ENCODE peak calls at places on chromosomes 12 and 14, in five cellular contexts. N, H, C, E and I are unnamed samples.

GRCh38 chr14:52950410-52950897 is 396 bp downstream of the FERMT2 start:
- DNase-seq in N (peak), E (peak), H (no peak), C (no peak), I (peak)

GRCh38 chr14:35046751-35047536 is 872 bp downstream of the FAM177A1 start:
- DNase-seq in N (peak), C (no peak), E (no peak), H (peak), I (peak)

GRCh38 chr14:100285913-100286400 is 20.3 kb downstream of the SLC25A29 start:
- DNase-seq in H (no peak), N (no peak), C (no peak), E (no peak), I (no peak)

GRCh38 chr12:42196728-42197603 is 41.1 kb downstream of the YAF2 start:
- DNase-seq in C (no peak), N (no peak), H (no peak), E (no peak), I (no peak)

GRCh38 chr12:57998251-57998650 is 56.9 kb downstream of the ATP23 start:
- DNase-seq in N (no peak), C (no peak), E (no peak), H (no peak), I (no peak)

GRCh38 chr12:22355011-22355580 is 20.6 kb upstream of the ST8SIA1 start:
- DNase-seq in H (no peak), E (no peak), N (no peak), C (no peak), I (no peak)

GRCh38 chr12:48296586-48297396 is 53.9 kb downstream of the ZNF641 start:
- DNase-seq in C (no peak), E (peak), H (peak), N (peak), I (no peak)

GRCh38 chr12:115697341-115697740 is 580.2 kb downstream of the MED13L start:
- DNase-seq in C (no peak), E (no peak), H (no peak), N (no peak), I (no peak)

DNA sequence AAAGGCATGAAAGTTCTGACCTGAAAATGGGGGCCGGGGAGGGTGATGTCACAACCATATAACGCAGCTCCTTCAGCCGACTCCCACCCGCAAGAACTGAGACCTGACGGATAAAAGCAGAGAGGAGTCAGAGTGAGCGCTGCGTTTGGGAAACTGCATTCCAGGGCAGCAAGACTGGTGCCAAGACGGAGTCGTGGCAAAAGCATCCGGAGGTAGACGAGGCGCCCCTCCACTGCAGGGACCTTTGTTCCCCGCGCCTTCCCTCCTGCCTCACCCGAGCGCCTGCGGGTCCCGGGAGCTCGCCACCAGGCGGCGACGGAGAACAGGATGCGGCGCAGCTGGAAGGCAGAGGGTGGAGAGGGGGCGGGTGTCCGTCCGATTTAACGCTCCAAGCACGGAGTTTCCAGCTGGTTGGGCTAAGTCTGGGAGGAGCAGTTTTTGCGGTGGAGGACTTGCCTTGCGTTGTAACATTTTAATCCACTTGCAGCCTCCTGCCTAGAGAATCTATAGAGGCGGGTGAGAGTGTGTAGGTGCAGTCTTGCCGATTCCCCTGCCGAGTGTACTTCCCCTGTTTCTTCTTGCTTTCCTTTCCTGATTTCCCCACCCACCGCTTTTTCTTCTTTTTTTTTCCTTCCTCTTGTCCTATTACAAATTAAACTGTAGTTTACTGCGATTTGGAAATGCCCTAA is 1.2 kb upstream of the CPNE8 start:
- DNase-seq in H (peak), E (peak), N (no peak), C (peak), I (peak)
- H3K4me2 ChIP-seq in H (peak), E (peak), N (no peak), C (peak), I (peak)

GRCh38 chr14:76762617-76763361 is 1.5 kb downstream of the VASH1 start:
- DNase-seq in E (no peak), H (no peak), N (no peak), C (no peak), I (no peak)
- TF ChIP-seq MXI1 in E (no peak), H (no peak), N (no peak), C (no peak), I (no peak)

DNA sequence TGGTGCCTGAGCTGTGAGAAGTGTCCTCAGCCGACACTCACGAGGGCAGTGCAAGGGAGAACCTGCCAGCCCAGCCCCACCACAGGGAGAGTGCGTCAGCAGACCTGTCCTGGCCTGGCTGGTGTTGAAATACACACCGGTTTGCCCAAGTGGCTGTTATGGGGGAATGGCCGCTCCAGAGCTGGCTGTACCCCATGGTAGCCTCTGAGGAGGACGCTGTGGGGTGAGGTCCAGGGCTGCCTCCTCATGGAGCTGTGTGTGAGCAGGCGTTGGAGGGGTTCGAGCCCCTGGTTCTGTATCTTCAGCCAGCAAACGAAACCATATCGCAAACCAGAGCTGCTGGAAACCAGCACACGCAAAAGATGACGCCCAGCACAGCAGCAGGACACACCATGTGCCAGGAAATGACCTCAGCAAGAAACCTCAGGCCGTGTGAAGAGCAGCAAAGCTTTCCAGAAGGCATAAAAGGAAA is 9.3 kb downstream of the ANKRD9 start:
- DNase-seq in N (peak), H (peak), E (no peak), C (no peak), I (no peak)
- H3K4me2 ChIP-seq in N (no peak), H (no peak), E (no peak), C (no peak), I (no peak)

DNA sequence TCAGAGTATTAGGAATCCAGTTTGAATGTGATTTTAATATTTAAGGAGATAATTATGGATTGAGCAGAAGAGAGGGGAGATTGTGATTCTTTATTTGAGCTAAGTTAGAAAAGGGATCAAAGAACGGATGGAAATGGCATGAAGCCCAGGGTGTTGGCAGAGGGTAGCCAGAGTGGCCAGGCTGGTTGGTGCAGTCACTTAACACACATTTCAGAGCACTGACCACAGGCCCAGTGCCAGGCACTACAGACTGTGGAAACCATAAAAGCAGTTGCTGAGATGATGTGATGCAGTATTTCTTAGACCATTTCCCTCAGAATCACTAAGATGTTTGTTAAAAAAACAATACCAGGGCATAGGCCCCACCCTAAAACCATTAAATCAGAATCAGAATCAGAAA is 167.7 kb upstream of the AMIGO2 start:
- DNase-seq in H (no peak), C (no peak), N (no peak), E (no peak), I (no peak)
- TF ChIP-seq MXI1 in H (no peak), C (no peak), N (no peak), E (no peak), I (no peak)

GRCh38 chr12:118608770-118609344 is 232.5 kb downstream of the SUDS3 start:
- DNase-seq in H (no peak), N (no peak), C (no peak), E (no peak), I (no peak)
- H3K4me2 ChIP-seq in H (no peak), N (no peak), C (no peak), E (no peak), I (no peak)